ENCODE peak calls at places on chromosomes 13 and 19, in five cellular contexts. Q is GM23338, E is hepatocyte, L is OCI-LY7, A is psoas muscle. W is an unnamed sample.

GRCh38 chr13:91401916-91402315 is 3.5 kb downstream of the GPC5 start:
- DNase-seq in Q (no peak), E (no peak), L (peak; percentile 49), A (no peak), W (no peak)

GRCh38 chr13:38395505-38395803 is 45.8 kb downstream of the UFM1 start:
- DNase-seq in Q (no peak), E (peak; percentile 34), L (no peak), A (no peak), W (no peak)

GRCh38 chr19:45630463-45630862 is 8.7 kb downstream of the EML2 start:
- DNase-seq in Q (peak; percentile 71), E (peak; percentile 61), L (no peak), A (no peak), W (peak; percentile 83)

GRCh38 chr19:11418518-11419506 is at the start of gene RGL3:
- DNase-seq in Q (peak; percentile 95), E (peak; percentile 83), L (no peak), A (peak; percentile 63), W (no peak)

GRCh38 chr13:35475960-35476943 is at the start of gene MAB21L1:
- DNase-seq in Q (peak; percentile 49), E (peak; percentile 73), L (no peak), A (peak; percentile 33), W (peak; percentile 54)

GRCh38 chr13:95494082-95494681 is 58.3 kb upstream of the CLDN10 start:
- DNase-seq in Q (peak; percentile 77), E (peak; percentile 66), L (peak; percentile 29), A (no peak), W (peak; percentile 86)

GRCh38 chr19:34639491-34640085 is 37.4 kb downstream of the SCGB2B2 start:
- DNase-seq in Q (peak; percentile 92), E (peak; percentile 84), L (peak; percentile 83), A (no peak), W (peak; percentile 79)

GRCh38 chr19:29542327-29542726 is 16.5 kb downstream of the VSTM2B start:
- DNase-seq in Q (no peak), E (no peak), L (no peak), A (no peak), W (no peak)

GRCh38 chr13:95656386-95657015 is 12.0 kb upstream of the DZIP1 start:
- DNase-seq in Q (no peak), E (peak; percentile 30), L (no peak), A (no peak), W (no peak)

GRCh38 chr13:48132961-48133360 is 38.1 kb upstream of the MED4 start:
- DNase-seq in Q (no peak), E (no peak), L (no peak), A (no peak), W (no peak)

GRCh38 chr13:39942901-39943273 is 287.4 kb downstream of the COG6 start:
- DNase-seq in Q (peak; percentile 94), E (peak; percentile 83), L (peak; percentile 86), A (peak; percentile 58), W (peak; percentile 94)

GRCh38 chr19:4971424-4971793 is 2.5 kb downstream of the KDM4B start:
- DNase-seq in Q (peak; percentile 82), E (no peak), L (peak; percentile 53), A (no peak), W (peak; percentile 23)

GRCh38 chr13:107742544-107742943 is 472.8 kb downstream of the LIG4 start:
- DNase-seq in Q (no peak), E (no peak), L (no peak), A (no peak), W (no peak)

GRCh38 chr19:32450217-32450616 is 44.6 kb downstream of the DPY19L3 start:
- DNase-seq in Q (no peak), E (no peak), L (no peak), A (no peak), W (peak; percentile 51)

GRCh38 chr13:96428904-96429303 is 339.0 kb downstream of the HS6ST3 start:
- DNase-seq in Q (no peak), E (no peak), L (no peak), A (no peak), W (no peak)

GRCh38 chr19:5655412-5655811 is 24.9 kb downstream of the MICOS13 start:
- DNase-seq in Q (no peak), E (no peak), L (no peak), A (no peak), W (no peak)

GRCh38 chr13:49292742-49293498 is 45.2 kb downstream of the CDADC1 start:
- DNase-seq in Q (no peak), E (peak; percentile 74), L (no peak), A (peak; percentile 53), W (peak; percentile 91)

GRCh38 chr13:75881109-75881775 is 245.1 kb downstream of the LMO7 start:
- DNase-seq in Q (no peak), E (no peak), L (no peak), A (no peak), W (peak; percentile 60)

GRCh38 chr13:89832827-89833226 is 1514.7 kb upstream of the MIR17HG start:
- DNase-seq in Q (peak; percentile 4), E (peak; percentile 5), L (no peak), A (no peak), W (no peak)

GRCh38 chr19:41310031-41310831 is at the start of gene CCDC97:
- DNase-seq in Q (peak; percentile 93), E (peak; percentile 94), L (peak; percentile 93), A (peak; percentile 86), W (peak; percentile 90)

GRCh38 chr19:58582985-58583384 is 9.8 kb upstream of the MZF1 start:
- DNase-seq in Q (no peak), E (no peak), L (no peak), A (no peak), W (no peak)

GRCh38 chr19:50803633-50804419 is 13.6 kb downstream of the ACP4 start:
- DNase-seq in Q (peak; percentile 65), E (peak; percentile 53), L (peak; percentile 67), A (no peak), W (peak; percentile 22)

GRCh38 chr19:39381910-39382611 is 8.8 kb downstream of the PAF1 start:
- DNase-seq in Q (no peak), E (no peak), L (no peak), A (no peak), W (peak; percentile 58)

GRCh38 chr19:46603195-46603637 is 2.1 kb downstream of the CALM3 start:
- DNase-seq in Q (no peak), E (peak; percentile 83), L (no peak), A (no peak), W (no peak)

GRCh38 chr19:52188822-52189744 is 769 bp upstream of the PPP2R1A start:
- DNase-seq in Q (peak; percentile 66), E (peak; percentile 73), L (no peak), A (peak; percentile 79), W (no peak)

GRCh38 chr19:6393982-6394412 is 1.0 kb upstream of the GTF2F1 start:
- DNase-seq in Q (no peak), E (no peak), L (no peak), A (no peak), W (no peak)

GRCh38 chr13:60312851-60313505 is 84.0 kb upstream of the TDRD3 start:
- DNase-seq in Q (no peak), E (no peak), L (no peak), A (no peak), W (peak; percentile 10)

GRCh38 chr19:4633140-4633967 is 6.0 kb upstream of the TNFAIP8L1 start:
- DNase-seq in Q (peak; percentile 79), E (peak; percentile 68), L (peak; percentile 57), A (peak; percentile 50), W (peak; percentile 94)

GRCh38 chr19:33461256-33462111 is 60.1 kb downstream of the PEPD start:
- DNase-seq in Q (no peak), E (no peak), L (no peak), A (no peak), W (no peak)

GRCh38 chr13:43331676-43332075 is 308.3 kb downstream of the DNAJC15 start:
- DNase-seq in Q (no peak), E (peak; percentile 20), L (no peak), A (no peak), W (peak; percentile 18)

GRCh38 chr19:41774515-41774980 is 19.2 kb downstream of the CEACAM6 start:
- DNase-seq in Q (no peak), E (peak; percentile 61), L (no peak), A (no peak), W (no peak)

GRCh38 chr19:47511681-47512080 is 3.2 kb downstream of the NAPA start:
- DNase-seq in Q (no peak), E (no peak), L (no peak), A (peak; percentile 60), W (peak; percentile 61)

GRCh38 chr19:21317821-21318220 is 11.4 kb downstream of the ZNF708 start:
- DNase-seq in Q (peak; percentile 17), E (no peak), L (no peak), A (no peak), W (no peak)

GRCh38 chr13:41847216-41847615 is 113.7 kb downstream of the VWA8 start:
- DNase-seq in Q (no peak), E (no peak), L (no peak), A (no peak), W (no peak)

DNA sequence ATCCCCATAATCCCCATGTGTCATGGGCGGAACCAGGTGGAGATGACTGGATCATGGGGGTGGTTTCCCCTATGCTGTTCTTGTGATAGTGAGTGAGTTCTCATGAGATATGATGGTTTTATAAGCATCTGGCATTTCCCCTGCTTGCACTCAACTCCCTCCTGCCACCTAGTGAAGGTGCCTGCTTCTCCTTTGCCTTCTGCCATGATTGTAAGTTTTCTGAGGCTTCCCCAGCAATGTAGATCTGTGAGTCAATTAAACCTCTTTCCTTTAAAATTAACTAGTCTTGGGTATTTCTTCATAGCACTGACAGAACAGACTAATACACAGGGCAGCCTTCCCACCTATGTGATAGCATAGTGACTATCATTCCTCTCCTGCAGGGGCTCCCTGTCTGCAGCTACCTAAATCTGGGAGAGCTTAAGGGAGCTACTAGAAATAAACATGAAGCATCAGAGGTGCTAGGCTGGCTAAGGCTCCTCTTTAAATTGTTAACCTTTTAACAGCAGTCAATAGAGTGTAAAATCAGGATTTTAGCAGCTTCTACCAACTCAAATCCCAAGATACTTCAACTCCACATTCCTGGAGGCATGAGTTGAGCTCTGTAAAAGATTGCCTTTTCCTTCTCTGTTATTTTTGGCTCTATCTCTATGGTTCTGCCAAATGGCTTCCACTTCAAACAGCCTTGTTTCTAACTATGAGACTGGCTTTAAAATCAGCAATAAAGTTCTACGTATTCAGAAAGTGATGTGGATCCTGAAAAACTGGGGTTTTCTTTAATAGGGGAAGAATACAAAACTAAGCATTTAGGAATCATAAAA is 112.3 kb downstream of the VWA8 start:
- DNase-seq in Q (no peak), E (no peak), L (no peak), A (no peak), W (peak; percentile 51)
- H3K4me3 ChIP-seq in Q (no peak overlapping the region), E (no peak overlapping the region), L (no peak overlapping the region), A (no peak overlapping the region), W (no peak overlapping the region)

GRCh38 chr19:18193388-18194207 is 580 bp downstream of the MPV17L2 start:
- DNase-seq in Q (no peak), E (no peak), L (peak; percentile 23), A (no peak), W (no peak)
- TF ChIP-seq CTCF in Q (no peak), E (no peak), L (peak; percentile 29), A (no peak), W (no peak)

GRCh38 chr19:17846146-17846545 is 1.6 kb downstream of the JAK3 start:
- DNase-seq in Q (no peak), E (no peak), L (no peak), A (no peak), W (no peak)
- H3K4me3 ChIP-seq in Q (no peak overlapping the region), E (no peak overlapping the region), L (no peak overlapping the region), A (no peak overlapping the region), W (no peak overlapping the region)

DNA sequence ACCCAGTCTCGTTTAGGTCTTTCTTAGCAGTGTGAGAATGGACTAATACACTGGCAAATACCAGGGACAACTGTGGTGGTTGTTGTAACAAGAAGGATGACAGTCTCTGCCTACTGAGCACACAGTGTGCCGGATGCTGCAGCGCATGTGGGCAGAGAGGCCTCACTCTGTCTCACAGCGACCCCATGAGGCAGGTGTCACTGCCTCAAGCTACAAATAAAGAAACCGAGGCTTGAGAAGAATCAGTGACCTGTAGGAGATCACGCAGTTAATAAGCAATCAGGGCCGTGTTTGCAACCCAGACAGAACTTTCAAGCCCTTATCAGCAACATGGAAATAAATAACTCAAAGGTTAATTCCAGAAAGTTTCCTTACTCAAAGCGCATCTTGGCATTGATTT is 40.5 kb upstream of the GAS6 start:
- DNase-seq in Q (peak; percentile 73), E (peak; percentile 72), L (no peak), A (peak; percentile 53), W (peak; percentile 48)
- TF ChIP-seq CTCF in Q (peak; percentile 80), E (peak; percentile 69), L (peak; percentile 32), A (peak; percentile 74), W (peak; percentile 77)